ENCODE peak calls at places on chromosomes 4 and X, in seven cellular contexts. S is SK-N-SH, Y is H1, F is HCT116, H is GM12878, J is K562, K is HepG2. G is an unnamed sample.

GRCh38 chr4:7073526-7074390 is 5.9 kb upstream of the GRPEL1 start:
- DNase-seq in F (peak), K (peak), Y (peak), J (peak), H (no peak), S (peak), G (peak)

GRCh38 chr4:128835498-128836222 is 26.2 kb downstream of the JADE1 start:
- DNase-seq in Y (no peak), S (no peak), J (no peak), H (no peak), K (no peak), F (no peak), G (no peak)

GRCh38 chr4:128333309-128334006 is 45.8 kb upstream of the PGRMC2 start:
- DNase-seq in J (no peak), S (no peak), K (no peak), H (no peak), F (no peak), Y (no peak), G (no peak)

GRCh38 chr4:73421708-73422457 is 14.1 kb upstream of the AFP start:
- DNase-seq in F (no peak), Y (no peak), S (no peak), H (no peak), K (no peak), J (no peak), G (no peak)

GRCh38 chr4:15400911-15401671 is 26.7 kb upstream of the C1QTNF7 start:
- DNase-seq in H (no peak), Y (no peak), F (no peak), J (no peak), S (peak), K (no peak), G (peak)

GRCh38 chrX:41621236-41621651 is 67.5 kb upstream of the GPR34 start:
- DNase-seq in S (peak), J (peak), Y (no peak), K (no peak), F (no peak), H (no peak), G (no peak)

GRCh38 chr4:42397256-42397634 is at the start of gene SHISA3:
- DNase-seq in H (no peak), K (no peak), J (no peak), F (no peak), S (peak), Y (peak), G (no peak)

GRCh38 chr4:5478697-5479096 is 229.7 kb downstream of the EVC2 start:
- DNase-seq in F (no peak), J (no peak), H (no peak), K (no peak), Y (no peak), S (no peak), G (no peak)

GRCh38 chr4:6703786-6704185 is 5.9 kb downstream of the MRFAP1L1 start:
- DNase-seq in Y (no peak), K (peak), S (no peak), H (no peak), J (no peak), F (no peak), G (no peak)

GRCh38 chrX:74291964-74292891 is 11.8 kb upstream of the ZCCHC13 start:
- DNase-seq in F (peak), K (peak), S (peak), Y (peak), H (peak), J (peak), G (peak)

GRCh38 chr4:157075811-157076577 is at the start of gene GLRB:
- DNase-seq in Y (peak), S (peak), K (no peak), F (no peak), J (no peak), H (no peak), G (peak)
- TF ChIP-seq JUND in Y (no peak), S (no peak), K (no peak), F (no peak), J (no peak), H (no peak), G (no peak)

GRCh38 chr4:37827030-37827705 is 682 bp downstream of the PGM2 start:
- DNase-seq in Y (no peak), H (no peak), F (no peak), J (peak), K (no peak), S (no peak), G (no peak)
- TF ChIP-seq JUND in Y (no peak), H (peak), F (no peak), J (peak), K (no peak), S (no peak), G (no peak)

GRCh38 chrX:19689170-19689814 is 174.0 kb upstream of the MAP3K15 start:
- DNase-seq in H (no peak), F (no peak), Y (no peak), K (no peak), S (no peak), J (no peak), G (no peak)

GRCh38 chrX:19687395-19687794 is 172.1 kb upstream of the MAP3K15 start:
- DNase-seq in F (no peak), S (peak), H (no peak), J (no peak), Y (no peak), K (no peak), G (no peak)

GRCh38 chrX:19684265-19684664 is 169.0 kb upstream of the MAP3K15 start:
- DNase-seq in H (no peak), K (no peak), J (no peak), S (no peak), F (no peak), Y (no peak), G (no peak)

GRCh38 chrX:19688426-19688825 is 173.1 kb upstream of the MAP3K15 start:
- DNase-seq in H (no peak), J (no peak), Y (no peak), K (no peak), F (no peak), S (no peak), G (no peak)

GRCh38 chrX:19686876-19687275 is 171.6 kb upstream of the MAP3K15 start:
- DNase-seq in J (no peak), Y (no peak), F (no peak), K (no peak), S (no peak), H (no peak), G (no peak)
- TF ChIP-seq JUND in J (no peak), Y (no peak), F (no peak), K (no peak), S (no peak), H (no peak), G (no peak)

DNA sequence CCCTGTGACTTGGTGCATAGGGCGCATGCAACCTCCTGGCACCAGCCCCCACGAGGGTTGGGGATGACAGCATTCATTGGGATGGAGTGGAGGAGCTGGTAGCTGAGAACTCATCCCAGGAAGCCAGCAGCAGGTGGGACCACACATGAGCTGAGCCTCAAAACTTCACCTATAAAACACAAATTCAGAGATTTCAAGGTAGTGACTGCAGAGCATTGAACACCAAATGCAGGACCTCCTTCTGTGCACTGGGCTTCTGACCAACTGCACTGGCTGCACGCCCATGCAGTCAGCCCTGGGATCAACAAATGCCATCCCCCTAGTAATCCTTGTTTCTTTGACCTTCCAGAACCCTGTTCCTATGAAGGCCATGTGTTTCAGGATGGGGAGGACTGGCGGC is 197.8 kb downstream of the FRAS1 start:
- DNase-seq in J (no peak), Y (no peak), F (no peak), H (no peak), K (no peak), S (no peak), G (no peak)
- TF ChIP-seq JUND in J (no peak), Y (no peak), F (no peak), H (no peak), K (no peak), S (no peak), G (no peak)

DNA sequence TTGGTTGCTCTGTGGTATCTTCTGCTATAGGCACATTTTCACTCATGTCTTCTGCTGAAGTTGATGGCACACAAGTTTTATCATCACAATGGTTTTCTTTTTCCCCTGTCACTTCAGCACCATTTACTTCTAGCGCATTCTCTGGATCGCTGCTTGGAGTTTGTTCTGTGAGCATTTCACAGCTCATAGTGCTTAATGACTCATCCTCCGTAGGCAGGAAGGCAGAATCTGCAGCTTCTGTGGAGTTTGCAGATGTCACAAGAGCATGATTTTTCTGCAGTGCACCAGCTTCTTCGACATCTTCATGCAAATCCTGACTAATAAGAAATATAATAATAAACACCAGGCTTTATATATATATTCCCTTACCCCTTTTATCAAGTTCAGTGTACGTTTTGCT is 83.6 kb downstream of the CHM start:
- DNase-seq in F (no peak), K (peak), S (no peak), J (no peak), H (no peak), Y (no peak), G (no peak)
- TF ChIP-seq JUND in F (no peak), K (no peak), S (peak), J (no peak), H (no peak), Y (no peak), G (no peak)

GRCh38 chrX:108126661-108127060 is 35.1 kb downstream of the ATG4A start:
- DNase-seq in Y (no peak), K (no peak), F (no peak), H (no peak), J (no peak), S (no peak), G (no peak)
- TF ChIP-seq JUND in Y (no peak), K (no peak), F (no peak), H (no peak), J (no peak), S (no peak), G (no peak)